ENCODE peak calls at places on chromosomes 12 and 14, in four cellular contexts. A is tibial artery, Y is brain microvascular endothelial cell, F is GM23248. P is an unnamed sample.

GRCh38 chr12:31819427-31819826 is 90.6 kb upstream of the AMN1 start:
- DNase-seq in A (no peak), Y (no peak), F (no peak), P (no peak)

GRCh38 chr12:103504606-103505005 is 8.8 kb upstream of the C12orf42 start:
- DNase-seq in A (no peak), Y (no peak), F (no peak), P (no peak)

GRCh38 chr12:129540249-129540648 is 363.6 kb downstream of the TMEM132D start:
- DNase-seq in A (no peak), Y (no peak), F (no peak), P (no peak)

GRCh38 chr14:79920180-79920579 is 291.1 kb downstream of the DIO2 start:
- DNase-seq in A (peak), Y (no peak), F (no peak), P (no peak)

GRCh38 chr12:47458273-47458672 is 247.6 kb downstream of the RPAP3 start:
- DNase-seq in A (no peak), Y (no peak), F (no peak), P (peak)

GRCh38 chr12:89309452-89309802 is 42.9 kb downstream of the DUSP6 start:
- DNase-seq in A (no peak), Y (no peak), F (no peak), P (no peak)

GRCh38 chr14:92945959-92946846 is 23.3 kb downstream of the CHGA start:
- DNase-seq in A (no peak), Y (peak), F (peak), P (peak)

GRCh38 chr12:30908389-30909087 is 18.0 kb upstream of the TSPAN11 start:
- DNase-seq in A (no peak), Y (no peak), F (peak), P (peak)

GRCh38 chr12:57218030-57218853 is 1.6 kb downstream of the NXPH4 start:
- DNase-seq in A (no peak), Y (no peak), F (peak), P (no peak)

GRCh38 chr12:132258543-132258942 is 70.8 kb downstream of the GALNT9 start:
- DNase-seq in A (no peak), Y (no peak), F (no peak), P (no peak)

GRCh38 chr12:93990832-93991748 is 157.3 kb upstream of the PLXNC1 start:
- DNase-seq in A (peak), Y (peak), F (peak), P (no peak)

GRCh38 chr14:68392393-68393085 is 400.3 kb downstream of the ZFP36L1 start:
- DNase-seq in A (peak), Y (no peak), F (no peak), P (peak)

GRCh38 chr12:68245071-68246021 is 8.1 kb downstream of the IL22 start:
- DNase-seq in A (no peak), Y (no peak), F (no peak), P (no peak)

GRCh38 chr12:70982991-70983390 is 62.5 kb upstream of the PTPRR start:
- DNase-seq in A (no peak), Y (no peak), F (peak), P (no peak)

GRCh38 chr12:109714141-109714912 is 702 bp downstream of the FAM222A start:
- DNase-seq in A (no peak), Y (no peak), F (peak), P (peak)

GRCh38 chr12:57111046-57111698 is at the start of gene STAT6:
- DNase-seq in A (peak), Y (peak), F (peak), P (peak)

GRCh38 chr12:2391740-2392341 is 339.1 kb downstream of the CACNA1C start:
- DNase-seq in A (no peak), Y (no peak), F (no peak), P (no peak)
- H3K4me3 ChIP-seq in A (no peak), Y (no peak), F (no peak), P (no peak)

GRCh38 chr14:101596742-101597141 is 35.4 kb downstream of the DIO3 start:
- DNase-seq in A (no peak), Y (no peak), F (no peak), P (no peak)
- H3K4me3 ChIP-seq in A (no peak), Y (no peak), F (no peak), P (no peak)

DNA sequence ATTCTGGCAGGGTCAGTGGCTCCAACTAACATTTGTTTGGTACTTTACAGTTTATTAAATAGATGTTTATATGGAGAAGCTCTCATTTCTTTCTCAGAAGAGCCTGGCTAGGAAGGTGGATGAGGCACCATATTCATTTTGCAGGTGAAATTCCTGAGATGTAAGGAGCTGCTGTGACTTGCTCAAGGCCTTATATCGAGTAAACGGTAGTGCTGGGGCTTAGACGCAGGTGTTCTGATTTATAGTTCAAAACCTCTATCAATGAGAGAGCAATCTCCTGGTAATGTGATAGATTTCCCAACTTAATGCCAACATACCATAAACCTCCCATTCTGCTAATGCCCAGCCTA is 42.3 kb downstream of the DAD1 start:
- DNase-seq in A (no peak), Y (no peak), F (no peak), P (no peak)
- H3K4me3 ChIP-seq in A (no peak), Y (no peak), F (no peak), P (no peak)

DNA sequence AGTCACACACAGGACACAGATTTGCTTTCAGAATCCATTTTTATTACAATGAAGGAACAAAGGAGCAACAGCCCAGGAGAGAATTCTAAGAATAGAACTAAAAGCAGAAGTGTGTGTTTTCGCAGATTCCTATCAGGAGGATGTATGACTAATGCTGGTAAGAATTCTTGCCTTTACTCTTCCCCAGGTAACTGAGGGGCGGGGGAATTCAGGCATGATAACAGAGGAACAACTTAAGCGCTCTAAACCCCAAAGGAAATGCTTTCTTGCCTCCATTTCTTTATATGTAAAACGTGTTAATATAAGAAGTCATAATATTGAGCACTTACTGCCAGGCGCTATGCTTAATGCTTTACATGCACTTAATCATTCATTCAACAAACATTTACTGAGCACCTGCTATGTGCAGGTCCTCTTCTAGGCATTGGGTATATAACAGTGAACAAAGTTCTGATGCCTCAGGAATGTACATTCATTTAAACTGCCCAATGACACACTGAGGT is 4.5 kb downstream of the HCAR1 start:
- DNase-seq in A (no peak), Y (no peak), F (no peak), P (no peak)
- H3K4me3 ChIP-seq in A (no peak), Y (no peak), F (no peak), P (no peak)

DNA sequence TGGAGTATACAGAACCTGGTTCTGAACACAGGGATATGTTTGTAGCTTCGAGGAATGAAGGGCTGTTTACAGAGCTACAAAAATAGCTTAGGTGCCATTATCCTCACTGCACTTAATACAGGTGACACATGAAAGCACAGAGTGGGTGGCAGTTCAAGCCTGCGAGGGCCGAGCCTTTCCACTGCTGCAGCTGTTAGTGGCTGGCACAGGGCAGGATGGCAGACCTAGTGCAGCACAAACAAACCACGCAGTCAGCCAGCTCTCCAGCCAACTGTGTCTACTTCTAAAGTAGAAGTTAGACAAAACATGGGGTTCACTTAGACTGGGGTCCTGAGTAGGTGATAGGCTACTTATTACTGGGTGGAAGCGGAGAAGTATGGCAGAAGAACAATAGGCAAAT is 95.4 kb downstream of the DUSP16 start:
- DNase-seq in A (no peak), Y (no peak), F (no peak), P (no peak)
- H3K4me3 ChIP-seq in A (no peak), Y (no peak), F (no peak), P (no peak)

DNA sequence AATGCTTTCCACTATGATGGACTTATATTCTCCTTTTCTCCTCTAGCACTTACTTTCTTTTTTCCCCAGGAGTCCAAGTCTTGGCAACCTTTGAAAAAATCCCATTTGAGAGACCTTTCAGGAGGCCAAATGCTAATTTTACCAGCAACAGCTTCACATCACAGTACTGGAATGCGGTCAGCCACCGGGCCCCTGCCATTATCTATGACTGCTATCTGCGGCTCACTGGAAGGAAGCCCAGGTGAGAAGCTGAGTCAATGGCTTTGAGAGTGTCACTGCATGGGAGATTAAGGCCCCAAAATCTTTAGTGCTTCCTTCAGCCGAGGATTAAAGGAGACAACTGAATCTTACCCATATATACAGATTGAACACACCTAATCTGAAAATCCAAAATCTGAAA is 64.2 kb downstream of the ERGIC2 start:
- DNase-seq in A (no peak), Y (peak), F (peak), P (no peak)
- H3K4me3 ChIP-seq in A (no peak), Y (no peak), F (no peak), P (no peak)

P was measured in body of pancreas.